ENCODE peak calls at places on chromosomes 5 and 9, in seven cellular contexts. One of them, this sample, is unnamed.

GRCh38 chr9:116149844-116150243 is 3.7 kb upstream of the PAPPA start:
- DNase-seq in WTC11: peak
- DNase-seq in GM20000: peak
- DNase-seq in CD4-positive, alpha-beta T cell: no peak
- DNase-seq in GM12878: no peak
- DNase-seq in cardiac muscle cell: no peak
- DNase-seq in HFFc6: no peak
- DNase-seq in this sample: peak

GRCh38 chr9:14131353-14132088 is 182.4 kb downstream of the NFIB start:
- DNase-seq in CD4-positive, alpha-beta T cell: no peak
- DNase-seq in GM20000: no peak
- DNase-seq in WTC11: no peak
- DNase-seq in cardiac muscle cell: no peak
- DNase-seq in GM12878: no peak
- DNase-seq in HFFc6: no peak
- DNase-seq in this sample: no peak

GRCh38 chr5:119022017-119022745 is 33.8 kb upstream of the DTWD2 start:
- DNase-seq in WTC11: no peak
- DNase-seq in cardiac muscle cell: peak
- DNase-seq in CD4-positive, alpha-beta T cell: no peak
- DNase-seq in GM20000: peak
- DNase-seq in HFFc6: peak
- DNase-seq in GM12878: no peak
- DNase-seq in this sample: peak

GRCh38 chr5:143314664-143315063 is 88.8 kb downstream of the NR3C1 start:
- DNase-seq in HFFc6: peak
- DNase-seq in cardiac muscle cell: peak
- DNase-seq in GM12878: no peak
- DNase-seq in WTC11: no peak
- DNase-seq in CD4-positive, alpha-beta T cell: no peak
- DNase-seq in GM20000: no peak
- DNase-seq in this sample: no peak

GRCh38 chr5:138989720-138990119 is 114.6 kb upstream of the LRRTM2 start:
- DNase-seq in cardiac muscle cell: peak
- DNase-seq in GM12878: no peak
- DNase-seq in CD4-positive, alpha-beta T cell: no peak
- DNase-seq in GM20000: no peak
- DNase-seq in WTC11: no peak
- DNase-seq in HFFc6: peak
- DNase-seq in this sample: no peak

GRCh38 chr5:143161893-143162520 is 241.5 kb downstream of the NR3C1 start:
- DNase-seq in HFFc6: peak
- DNase-seq in CD4-positive, alpha-beta T cell: no peak
- DNase-seq in GM12878: no peak
- DNase-seq in cardiac muscle cell: peak
- DNase-seq in GM20000: no peak
- DNase-seq in WTC11: no peak
- DNase-seq in this sample: no peak

GRCh38 chr9:93673271-93673843 is 97.0 kb downstream of the PHF2 start:
- DNase-seq in HFFc6: peak
- DNase-seq in WTC11: peak
- DNase-seq in GM20000: no peak
- DNase-seq in cardiac muscle cell: peak
- DNase-seq in GM12878: no peak
- DNase-seq in CD4-positive, alpha-beta T cell: no peak
- DNase-seq in this sample: no peak

GRCh38 chr5:91850031-91850430 is 466.9 kb upstream of the ARRDC3 start:
- DNase-seq in GM12878: no peak
- DNase-seq in GM20000: no peak
- DNase-seq in WTC11: no peak
- DNase-seq in HFFc6: no peak
- DNase-seq in CD4-positive, alpha-beta T cell: no peak
- DNase-seq in cardiac muscle cell: no peak
- DNase-seq in this sample: no peak

GRCh38 chr5:16489322-16489791 is 23.8 kb upstream of the ZNF622 start:
- DNase-seq in WTC11: no peak
- DNase-seq in CD4-positive, alpha-beta T cell: no peak
- DNase-seq in GM12878: no peak
- DNase-seq in GM20000: peak
- DNase-seq in HFFc6: peak
- DNase-seq in cardiac muscle cell: peak
- DNase-seq in this sample: no peak

GRCh38 chr9:136793063-136793946 is 2.2 kb downstream of the TMEM141 start:
- DNase-seq in WTC11: no peak
- DNase-seq in GM12878: no peak
- DNase-seq in cardiac muscle cell: peak
- DNase-seq in HFFc6: no peak
- DNase-seq in CD4-positive, alpha-beta T cell: no peak
- DNase-seq in GM20000: no peak
- DNase-seq in this sample: no peak

GRCh38 chr5:37838152-37838932 is 1.5 kb downstream of the GDNF start:
- DNase-seq in HFFc6: no peak
- DNase-seq in GM12878: no peak
- DNase-seq in WTC11: peak
- DNase-seq in cardiac muscle cell: peak
- DNase-seq in CD4-positive, alpha-beta T cell: no peak
- DNase-seq in GM20000: peak
- DNase-seq in this sample: peak

DNA sequence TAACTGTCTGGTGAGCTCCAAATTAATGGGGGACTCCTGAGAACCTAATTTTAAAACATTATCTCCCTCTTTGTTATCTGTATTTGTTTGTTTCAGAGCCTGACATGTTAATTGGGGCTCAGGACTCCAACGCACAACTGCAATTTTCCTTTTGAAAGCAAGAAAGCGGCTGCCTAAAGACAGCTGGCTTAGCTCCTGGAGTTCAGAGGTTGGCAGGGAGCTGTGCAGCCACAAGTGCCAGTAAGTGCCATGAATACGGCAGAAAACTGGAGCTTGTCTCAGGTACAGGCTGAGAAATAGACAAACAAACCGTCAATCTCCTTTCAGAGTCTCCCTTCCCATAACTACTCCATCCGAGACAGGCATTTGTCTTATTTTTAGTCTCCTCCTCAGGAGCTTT is 80.9 kb downstream of the PPP2R2B start:
- DNase-seq in GM20000: no peak
- DNase-seq in WTC11: no peak
- DNase-seq in GM12878: no peak
- DNase-seq in CD4-positive, alpha-beta T cell: no peak
- DNase-seq in cardiac muscle cell: no peak
- DNase-seq in HFFc6: no peak
- DNase-seq in this sample: no peak
- TF ChIP-seq CTCF in GM20000: no peak
- TF ChIP-seq CTCF in WTC11: no peak
- TF ChIP-seq CTCF in GM12878: no peak
- TF ChIP-seq CTCF in CD4-positive, alpha-beta T cell: no peak
- TF ChIP-seq CTCF in cardiac muscle cell: no peak
- TF ChIP-seq CTCF in HFFc6: no peak
- TF ChIP-seq CTCF in this sample: no peak

GRCh38 chr9:77488439-77489126 is 159.5 kb downstream of the GNA14 start:
- DNase-seq in GM12878: no peak
- DNase-seq in WTC11: peak
- DNase-seq in cardiac muscle cell: peak
- DNase-seq in HFFc6: no peak
- DNase-seq in CD4-positive, alpha-beta T cell: no peak
- DNase-seq in GM20000: no peak
- DNase-seq in this sample: no peak
- TF ChIP-seq CTCF in GM12878: peak
- TF ChIP-seq CTCF in WTC11: no peak
- TF ChIP-seq CTCF in cardiac muscle cell: peak
- TF ChIP-seq CTCF in HFFc6: peak
- TF ChIP-seq CTCF in CD4-positive, alpha-beta T cell: peak
- TF ChIP-seq CTCF in GM20000: no peak
- TF ChIP-seq CTCF in this sample: peak

GRCh38 chr5:132270345-132270685 is 12.8 kb downstream of the PDLIM4 start:
- DNase-seq in GM20000: no peak
- DNase-seq in CD4-positive, alpha-beta T cell: no peak
- DNase-seq in cardiac muscle cell: no peak
- DNase-seq in WTC11: no peak
- DNase-seq in HFFc6: no peak
- DNase-seq in GM12878: no peak
- DNase-seq in this sample: no peak

GRCh38 chr5:132272341-132273210 is 15.1 kb downstream of the PDLIM4 start:
- DNase-seq in WTC11: peak
- DNase-seq in GM12878: no peak
- DNase-seq in HFFc6: peak
- DNase-seq in CD4-positive, alpha-beta T cell: no peak
- DNase-seq in GM20000: peak
- DNase-seq in cardiac muscle cell: peak
- DNase-seq in this sample: peak

GRCh38 chr5:132269635-132270344 is 12.3 kb downstream of the PDLIM4 start:
- DNase-seq in WTC11: no peak
- DNase-seq in HFFc6: no peak
- DNase-seq in GM12878: no peak
- DNase-seq in CD4-positive, alpha-beta T cell: no peak
- DNase-seq in cardiac muscle cell: no peak
- DNase-seq in GM20000: no peak
- DNase-seq in this sample: no peak

GRCh38 chr5:132270706-132271105 is 13.2 kb downstream of the PDLIM4 start:
- DNase-seq in CD4-positive, alpha-beta T cell: no peak
- DNase-seq in GM20000: no peak
- DNase-seq in cardiac muscle cell: no peak
- DNase-seq in WTC11: no peak
- DNase-seq in GM12878: no peak
- DNase-seq in HFFc6: no peak
- DNase-seq in this sample: peak

DNA sequence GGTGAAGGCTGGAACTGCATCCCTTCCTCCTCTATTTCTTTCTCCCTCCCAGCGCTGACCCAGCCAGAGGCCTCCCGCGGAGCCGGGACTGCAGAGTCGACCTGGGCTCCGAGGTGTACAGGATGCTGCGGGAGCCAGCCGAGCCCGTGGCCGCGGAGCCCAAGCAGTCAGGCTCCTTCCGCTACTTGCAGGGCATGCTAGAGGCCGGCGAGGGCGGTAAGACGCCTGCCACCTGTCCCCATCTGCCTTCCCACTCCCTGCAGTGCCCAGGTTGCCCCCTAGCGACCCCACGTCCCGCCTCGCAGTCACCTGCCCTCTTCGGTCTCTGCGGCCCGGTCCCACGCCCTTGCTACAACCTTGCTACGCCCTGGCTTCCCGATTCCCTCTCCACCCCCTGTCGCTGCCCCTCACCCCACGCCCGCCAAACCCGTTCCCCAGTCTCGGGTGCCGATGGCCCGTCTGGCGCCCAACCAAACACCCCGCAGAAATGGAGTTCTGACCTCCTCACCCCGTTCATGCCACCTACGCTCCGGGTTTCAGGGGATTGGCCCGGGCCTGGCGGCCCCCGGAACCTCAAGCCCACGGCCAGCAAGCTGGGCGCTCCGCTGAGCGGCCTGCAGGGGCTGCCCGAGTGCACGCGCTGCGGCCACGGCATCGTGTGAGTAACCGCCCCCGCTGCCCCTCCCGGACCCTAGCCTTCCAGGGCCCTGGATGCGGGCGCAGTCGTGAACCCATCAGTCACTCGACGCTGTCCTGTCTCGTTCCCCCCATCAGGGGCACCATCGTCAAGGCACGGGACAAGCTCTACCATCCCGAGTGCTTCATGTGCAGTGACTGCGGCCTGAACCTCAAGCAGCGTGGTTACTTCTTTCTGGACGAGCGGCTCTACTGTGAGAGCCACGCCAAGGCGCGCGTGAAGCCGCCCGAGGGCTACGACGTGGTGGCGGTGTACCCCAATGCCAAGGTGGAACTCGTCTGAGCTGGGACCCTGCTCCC is 14.1 kb downstream of the PDLIM4 start:
- DNase-seq in GM12878: no peak
- DNase-seq in GM20000: no peak
- DNase-seq in HFFc6: no peak
- DNase-seq in WTC11: peak
- DNase-seq in cardiac muscle cell: no peak
- DNase-seq in CD4-positive, alpha-beta T cell: no peak
- DNase-seq in this sample: peak
- TF ChIP-seq CTCF in GM12878: no peak
- TF ChIP-seq CTCF in GM20000: no peak
- TF ChIP-seq CTCF in HFFc6: no peak
- TF ChIP-seq CTCF in WTC11: no peak
- TF ChIP-seq CTCF in cardiac muscle cell: peak
- TF ChIP-seq CTCF in CD4-positive, alpha-beta T cell: no peak
- TF ChIP-seq CTCF in this sample: no peak

DNA sequence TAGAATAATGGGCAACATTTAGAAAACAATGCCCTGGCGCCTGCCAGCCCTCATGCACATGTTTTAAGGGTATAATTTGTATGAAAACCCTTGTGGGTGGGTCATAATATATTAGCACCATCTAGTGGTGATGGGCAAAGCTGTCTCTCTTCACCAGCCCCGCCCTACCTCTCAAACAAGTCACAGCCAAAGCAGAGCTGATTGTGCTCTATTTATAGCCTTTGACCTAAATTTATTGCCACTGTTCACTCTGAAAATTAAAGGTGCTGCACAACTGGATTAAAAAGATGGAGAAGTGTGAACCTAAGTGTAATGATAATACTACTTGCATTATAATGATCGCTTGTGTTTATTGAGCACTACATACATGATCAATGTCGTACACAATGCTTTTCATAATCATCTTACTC is 131.9 kb upstream of the ANKH start:
- DNase-seq in WTC11: peak
- DNase-seq in GM20000: peak
- DNase-seq in GM12878: peak
- DNase-seq in CD4-positive, alpha-beta T cell: peak
- DNase-seq in HFFc6: peak
- DNase-seq in cardiac muscle cell: peak
- DNase-seq in this sample: peak
- TF ChIP-seq CTCF in WTC11: peak
- TF ChIP-seq CTCF in GM20000: peak
- TF ChIP-seq CTCF in GM12878: peak
- TF ChIP-seq CTCF in CD4-positive, alpha-beta T cell: peak
- TF ChIP-seq CTCF in HFFc6: peak
- TF ChIP-seq CTCF in cardiac muscle cell: peak
- TF ChIP-seq CTCF in this sample: peak

GRCh38 chr5:157827429-157827828 is 31.5 kb downstream of the CLINT1 start:
- DNase-seq in CD4-positive, alpha-beta T cell: no peak
- DNase-seq in HFFc6: no peak
- DNase-seq in GM12878: no peak
- DNase-seq in WTC11: no peak
- DNase-seq in cardiac muscle cell: peak
- DNase-seq in GM20000: no peak
- DNase-seq in this sample: no peak

GRCh38 chr5:157823655-157824054 is 35.3 kb downstream of the CLINT1 start:
- DNase-seq in HFFc6: no peak
- DNase-seq in cardiac muscle cell: no peak
- DNase-seq in GM20000: no peak
- DNase-seq in WTC11: no peak
- DNase-seq in CD4-positive, alpha-beta T cell: no peak
- DNase-seq in GM12878: no peak
- DNase-seq in this sample: no peak

GRCh38 chr5:157828031-157828948 is 30.7 kb downstream of the CLINT1 start:
- DNase-seq in HFFc6: no peak
- DNase-seq in GM20000: no peak
- DNase-seq in GM12878: no peak
- DNase-seq in CD4-positive, alpha-beta T cell: no peak
- DNase-seq in cardiac muscle cell: peak
- DNase-seq in WTC11: no peak
- DNase-seq in this sample: no peak

GRCh38 chr5:157828949-157829639 is 29.9 kb downstream of the CLINT1 start:
- DNase-seq in CD4-positive, alpha-beta T cell: no peak
- DNase-seq in WTC11: peak
- DNase-seq in GM12878: no peak
- DNase-seq in HFFc6: no peak
- DNase-seq in GM20000: peak
- DNase-seq in cardiac muscle cell: no peak
- DNase-seq in this sample: peak
- TF ChIP-seq CTCF in CD4-positive, alpha-beta T cell: peak
- TF ChIP-seq CTCF in WTC11: peak
- TF ChIP-seq CTCF in GM12878: peak
- TF ChIP-seq CTCF in HFFc6: peak
- TF ChIP-seq CTCF in GM20000: peak
- TF ChIP-seq CTCF in cardiac muscle cell: peak
- TF ChIP-seq CTCF in this sample: peak

This sample was measured in GM13976.